ENCODE peak calls at places on chromosome 1, in six cellular contexts. N is ovary; J is A549; X is neuronal stem cell; Z is pancreas; C is CD8-positive, alpha-beta T cell. W is an unnamed sample.

GRCh38 chr1:11855430-11855829 is 3.3 kb downstream of the NPPB start:
- DNase-seq in N (no peak), X (no peak), J (no peak), C (no peak), Z (no peak), W (no peak)

GRCh38 chr1:83583351-83584014 is 415.4 kb downstream of the TTLL7 start:
- DNase-seq in N (no peak), C (peak; percentile 55), X (no peak), J (no peak), Z (no peak), W (no peak)

GRCh38 chr1:184409011-184409410 is 22.2 kb downstream of the C1orf21 start:
- DNase-seq in X (no peak), Z (no peak), C (no peak), J (no peak), N (no peak), W (no peak)

GRCh38 chr1:155008015-155008941 is 5.7 kb downstream of the ZBTB7B start:
- DNase-seq in N (no peak), C (no peak), J (no peak), Z (no peak), X (no peak), W (peak; percentile 73)

GRCh38 chr1:205205055-205205454 is 6.4 kb downstream of the DSTYK start:
- DNase-seq in N (no peak), Z (no peak), J (no peak), X (no peak), C (no peak), W (no peak)

GRCh38 chr1:67314696-67315095 is 7.0 kb downstream of the IL12RB2 start:
- DNase-seq in J (no peak), X (no peak), Z (no peak), C (no peak), N (no peak), W (no peak)

GRCh38 chr1:43414634-43415223 is 25.0 kb downstream of the SZT2 start:
- DNase-seq in J (peak; percentile 32), C (peak; percentile 74), N (no peak), X (peak; percentile 62), Z (peak; percentile 59), W (peak; percentile 70)

GRCh38 chr1:19517017-19517416 is 31.7 kb upstream of the CAPZB start:
- DNase-seq in N (no peak), X (no peak), J (no peak), C (no peak), Z (no peak), W (no peak)

GRCh38 chr1:22850681-22851080 is 122.0 kb downstream of the LACTBL1 start:
- DNase-seq in X (no peak), Z (no peak), C (no peak), N (peak; percentile 45), J (no peak), W (no peak)

GRCh38 chr1:113197662-113198330 is 124.8 kb downstream of the LRIG2 start:
- DNase-seq in N (no peak), C (no peak), Z (no peak), J (no peak), X (no peak), W (no peak)
- H3K4me1 ChIP-seq in N (no peaks in the 10 kb centered on the region), C (no peaks in the 10 kb centered on the region), Z (no peaks in the 10 kb centered on the region), J (no peaks in the 10 kb centered on the region), X (no peaks in the 10 kb centered on the region), W (no peaks in the 10 kb centered on the region)

DNA sequence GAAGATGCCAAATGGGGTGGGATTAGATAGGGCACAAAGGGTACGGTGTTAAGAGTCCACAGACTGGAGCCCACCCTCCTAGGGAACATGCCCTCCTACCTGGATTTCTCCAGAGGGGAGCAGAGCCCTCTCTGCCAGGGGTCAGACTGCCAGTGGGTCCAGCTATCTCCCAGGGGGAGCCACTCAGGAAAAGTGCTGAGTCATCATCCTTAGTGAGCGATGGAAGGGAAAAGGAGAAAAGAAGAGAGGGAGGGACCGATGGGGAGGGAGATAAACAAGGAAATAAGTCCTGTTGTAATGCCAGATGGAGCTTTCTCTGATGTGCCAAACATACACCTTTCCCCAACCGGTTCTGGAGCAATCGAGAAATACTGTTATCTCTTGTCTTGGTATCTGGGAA is 30.4 kb upstream of the CYP4B1 start:
- DNase-seq in C (no peak), N (no peak), X (no peak), Z (no peak), J (no peak), W (no peak)
- H3K9me3 ChIP-seq in C (peaks cover 10% of the 10 kb centered on the region), N (no peaks in the 10 kb centered on the region), X (no peaks in the 10 kb centered on the region), Z (no peaks in the 10 kb centered on the region), J (peaks cover 4% of the 10 kb centered on the region), W (peaks cover 18% of the 10 kb centered on the region)

DNA sequence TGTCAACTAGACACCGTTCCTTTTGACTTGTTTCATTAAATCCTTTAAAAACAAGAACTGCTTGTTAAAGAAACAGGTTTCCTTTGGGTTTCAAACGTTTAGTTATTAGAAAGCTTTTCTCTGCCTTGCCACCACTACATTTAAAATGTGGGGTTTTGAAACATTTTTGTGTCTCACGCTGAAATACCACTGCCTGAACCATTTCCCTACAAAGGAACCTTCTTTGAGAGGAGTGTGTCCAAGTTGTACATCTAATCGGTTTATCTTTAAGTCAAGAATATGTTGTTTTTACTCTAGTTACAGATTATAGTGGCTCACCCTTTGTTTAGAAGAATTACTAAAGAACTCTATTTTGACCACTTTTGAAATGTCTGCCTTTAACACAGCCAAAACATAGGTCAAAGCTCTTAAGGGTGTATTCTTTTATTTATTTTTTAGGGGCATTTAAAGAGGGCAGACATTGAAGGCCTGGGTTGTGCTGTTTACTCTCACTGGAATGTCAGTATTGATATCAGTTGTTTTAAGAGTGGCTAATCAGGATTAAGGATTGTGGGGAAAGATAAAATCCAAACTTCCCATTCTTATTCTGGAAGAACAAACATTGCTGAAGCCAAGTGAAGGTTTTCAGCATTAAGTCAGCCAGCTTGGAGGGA is 143.4 kb downstream of the GALNT2 start:
- DNase-seq in J (no peak), X (no peak), C (no peak), Z (no peak), N (no peak), W (no peak)
- H3K4me1 ChIP-seq in J (no peaks in the 10 kb centered on the region), X (no peaks in the 10 kb centered on the region), C (peaks cover 21% of the 10 kb centered on the region), Z (peaks cover 49% of the 10 kb centered on the region), N (peaks cover 8% of the 10 kb centered on the region), W (peaks cover 22% of the 10 kb centered on the region)

DNA sequence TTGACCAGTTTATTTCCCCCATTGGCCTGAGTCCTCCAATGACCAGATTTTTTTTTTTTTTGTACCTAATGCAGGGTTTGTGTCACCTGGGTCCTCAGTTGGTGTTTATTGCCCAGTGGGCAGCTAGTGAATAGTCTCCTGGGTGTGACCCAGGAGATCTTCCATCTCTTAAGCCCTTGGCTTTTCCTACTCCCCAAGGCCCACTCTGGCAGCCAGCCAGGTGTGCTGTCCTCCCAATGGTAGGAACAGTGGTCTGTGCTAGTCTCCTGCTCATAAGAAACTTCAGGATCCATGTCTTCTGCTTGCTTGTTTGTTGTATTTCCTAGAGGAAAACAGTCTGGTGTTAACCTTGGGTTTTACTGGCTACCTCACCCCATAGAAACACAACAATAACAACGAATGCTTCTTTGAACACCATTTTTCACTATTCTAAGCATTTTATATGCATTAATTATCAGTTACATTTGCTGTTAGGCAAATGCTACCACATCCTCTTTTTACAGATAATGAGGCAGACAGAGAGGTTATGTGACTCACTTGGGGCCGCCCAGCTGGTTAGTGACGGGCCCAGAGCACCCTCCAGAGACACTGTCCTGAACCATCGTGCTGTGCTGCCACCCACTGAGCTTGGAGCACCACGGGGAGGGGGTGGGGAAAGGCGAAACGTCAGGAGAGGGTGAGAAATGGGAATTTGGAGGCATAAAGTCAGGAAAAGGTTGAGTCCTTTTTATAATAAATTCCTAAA is 107.5 kb downstream of the HIVEP3 start:
- DNase-seq in X (no peak), N (no peak), C (peak; percentile 64), Z (no peak), J (no peak), W (no peak)
- H3K9me3 ChIP-seq in X (no peaks in the 10 kb centered on the region), N (no peaks in the 10 kb centered on the region), C (no peaks in the 10 kb centered on the region), Z (no peaks in the 10 kb centered on the region), J (no peaks in the 10 kb centered on the region), W (no peaks in the 10 kb centered on the region)

GRCh38 chr1:998051-998821 is 1.7 kb downstream of the HES4 start:
- DNase-seq in N (no peak), C (no peak), X (no peak), Z (no peak), J (no peak), W (no peak)
- H3K4me1 ChIP-seq in N (peaks cover 9% of the 10 kb centered on the region), C (peaks cover 53% of the 10 kb centered on the region), X (peaks cover 20% of the 10 kb centered on the region), Z (peaks cover 4% of the 10 kb centered on the region), J (peaks cover 14% of the 10 kb centered on the region), W (no peaks in the 10 kb centered on the region)

GRCh38 chr1:159483501-159483900 is 44.0 kb downstream of the OR10J1 start:
- DNase-seq in N (no peak), X (no peak), C (no peak), Z (no peak), J (no peak), W (no peak)
- H3K9me3 ChIP-seq in N (no peaks in the 10 kb centered on the region), X (no peaks in the 10 kb centered on the region), C (no peaks in the 10 kb centered on the region), Z (no peaks in the 10 kb centered on the region), J (no peaks in the 10 kb centered on the region), W (peaks cover 1% of the 10 kb centered on the region)